ENCODE peak calls at places on chromosomes 12 and 14, in five cellular contexts. S is adipocyte; L is heart left ventricle; Z is esophagus muscularis mucosa; I is naive thymus-derived CD4-positive, alpha-beta T cell. J is an unnamed sample.

GRCh38 chr14:96098309-96098998 is 59.3 kb downstream of the C14orf132 start:
- DNase-seq in S (peak; percentile 77), L (no peak), Z (no peak), I (peak; percentile 3), J (no peak)

GRCh38 chr14:74350211-74350943 is 2.1 kb downstream of the VRTN start:
- DNase-seq in S (no peak), L (no peak), Z (no peak), I (no peak), J (no peak)

GRCh38 chr12:81206425-81206824 is 128.5 kb downstream of the ACSS3 start:
- DNase-seq in S (no peak), L (no peak), Z (no peak), I (no peak), J (no peak)

GRCh38 chr14:105488781-105489606 is 2.1 kb upstream of the TEDC1 start:
- DNase-seq in S (no peak), L (peak; percentile 20), Z (no peak), I (no peak), J (no peak)

GRCh38 chr12:122130150-122130549 is 43.9 kb downstream of the IL31 start:
- DNase-seq in S (no peak), L (no peak), Z (no peak), I (no peak), J (no peak)

GRCh38 chr14:28113311-28113710 is 653.3 kb upstream of the FOXG1 start:
- DNase-seq in S (no peak), L (no peak), Z (no peak), I (no peak), J (no peak)

GRCh38 chr14:33210304-33210703 is 271.6 kb downstream of the NPAS3 start:
- DNase-seq in S (peak; percentile 35), L (no peak), Z (no peak), I (no peak), J (no peak)

GRCh38 chr12:133203344-133204263 is 22.3 kb downstream of the ZNF268 start:
- DNase-seq in S (no peak), L (no peak), Z (no peak), I (peak; percentile 7), J (no peak)

GRCh38 chr12:10749700-10750384 is 26.7 kb upstream of the YBX3 start:
- DNase-seq in S (peak; percentile 98), L (peak; percentile 73), Z (peak; percentile 95), I (peak; percentile 79), J (peak; percentile 25)

GRCh38 chr12:47963340-47964040 is at the start of gene TMEM106C:
- DNase-seq in S (peak; percentile 97), L (peak; percentile 89), Z (peak; percentile 96), I (peak; percentile 93), J (peak; percentile 82)

GRCh38 chr14:61925732-61926445 is 163.7 kb downstream of the SNAPC1 start:
- DNase-seq in S (no peak), L (no peak), Z (no peak), I (no peak), J (no peak)

GRCh38 chr12:47265391-47265790 is 185.6 kb upstream of the AMIGO2 start:
- DNase-seq in S (no peak), L (no peak), Z (peak; percentile 70), I (no peak), J (no peak)

GRCh38 chr12:95185834-95186233 is 31.4 kb downstream of the FGD6 start:
- DNase-seq in S (no peak), L (no peak), Z (no peak), I (no peak), J (no peak)

GRCh38 chr12:124698211-124698997 is 131.0 kb upstream of the NCOR2 start:
- DNase-seq in S (peak; percentile 56), L (no peak), Z (no peak), I (no peak), J (no peak)

GRCh38 chr12:110647669-110648068 is 33.7 kb downstream of the TCTN1 start:
- DNase-seq in S (no peak), L (no peak), Z (no peak), I (peak; percentile 61), J (no peak)

GRCh38 chr12:122992386-122992785 is 11.9 kb downstream of the ARL6IP4 start:
- DNase-seq in S (no peak), L (no peak), Z (no peak), I (no peak), J (no peak)

GRCh38 chr12:53495903-53496751 is 3.1 kb downstream of the MAP3K12 start:
- DNase-seq in S (peak; percentile 67), L (peak; percentile 58), Z (no peak), I (no peak), J (no peak)

GRCh38 chr12:49823350-49823749 is 4.9 kb downstream of the NCKAP5L start:
- DNase-seq in S (no peak), L (no peak), Z (no peak), I (no peak), J (no peak)
- H3K4me1 ChIP-seq in S (peaks cover 49% of the 10 kb centered on the region), L (peaks cover 80% of the 10 kb centered on the region), Z (peaks cover 77% of the 10 kb centered on the region), I (no peaks in the 10 kb centered on the region), J (peaks cover 18% of the 10 kb centered on the region)

GRCh38 chr14:24435998-24436354 is 6.2 kb downstream of the KHNYN start:
- DNase-seq in S (no peak), L (no peak), Z (no peak), I (no peak), J (no peak)

GRCh38 chr14:24437736-24438067 is 4.9 kb downstream of the SDR39U1 start:
- DNase-seq in S (no peak), L (no peak), Z (no peak), I (no peak), J (no peak)

GRCh38 chr14:24435192-24435810 is 5.5 kb downstream of the KHNYN start:
- DNase-seq in S (no peak), L (no peak), Z (peak; percentile 83), I (no peak), J (no peak)

GRCh38 chr14:24437020-24437735 is 5.4 kb downstream of the SDR39U1 start:
- DNase-seq in S (no peak), L (no peak), Z (peak; percentile 74), I (peak; percentile 23), J (no peak)

DNA sequence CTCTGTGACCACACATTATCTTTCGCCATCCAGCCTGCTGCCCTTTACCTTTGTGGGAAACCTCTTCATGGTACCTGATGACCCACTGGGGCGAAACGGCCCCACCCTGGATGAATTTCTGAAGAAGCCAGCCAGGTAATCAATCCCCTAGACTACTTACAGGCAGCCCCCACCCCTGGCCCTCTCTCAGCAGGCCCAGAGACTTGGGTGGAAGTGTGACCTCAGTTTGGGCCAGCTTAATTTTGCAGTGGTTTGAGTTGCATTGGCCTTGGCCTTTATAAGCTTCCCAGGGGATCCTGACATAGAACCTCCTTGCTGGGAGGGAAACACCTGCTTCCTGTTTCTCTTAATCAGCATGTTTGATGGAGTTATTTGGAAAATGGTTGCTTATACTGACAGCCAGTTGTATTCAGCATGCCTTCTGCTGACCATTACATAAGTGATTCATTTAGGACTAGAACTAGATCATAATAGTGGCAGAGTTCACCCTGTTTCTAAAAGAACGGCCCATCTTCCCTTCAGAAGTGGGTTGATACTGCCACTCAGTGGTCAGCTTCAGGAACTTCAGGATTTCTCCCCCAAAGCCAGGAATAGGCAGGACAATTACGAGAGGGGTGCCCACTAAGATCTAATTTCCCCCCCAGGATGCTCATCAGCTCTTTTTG is 6.1 kb downstream of the SDR39U1 start:
- DNase-seq in S (peak; percentile 84), L (peak; percentile 54), Z (peak; percentile 93), I (peak; percentile 62), J (no peak)
- H3K4me1 ChIP-seq in S (peaks cover 61% of the 10 kb centered on the region), L (peaks cover 83% of the 10 kb centered on the region), Z (peaks cover 75% of the 10 kb centered on the region), I (peaks cover 20% of the 10 kb centered on the region), J (peaks cover 19% of the 10 kb centered on the region)

GRCh38 chr14:89427426-89428162 is 10.6 kb upstream of the FOXN3 start:
- DNase-seq in S (no peak), L (no peak), Z (no peak), I (no peak), J (no peak)

GRCh38 chr14:89429206-89430091 is 12.4 kb upstream of the FOXN3 start:
- DNase-seq in S (peak; percentile 51), L (no peak), Z (no peak), I (no peak), J (no peak)

GRCh38 chr14:89430271-89430620 is 13.2 kb upstream of the FOXN3 start:
- DNase-seq in S (no peak), L (no peak), Z (no peak), I (no peak), J (no peak)

GRCh38 chr14:89428163-89428523 is 11.1 kb upstream of the FOXN3 start:
- DNase-seq in S (peak; percentile 17), L (no peak), Z (no peak), I (no peak), J (no peak)

GRCh38 chr14:89428556-89429196 is 11.6 kb upstream of the FOXN3 start:
- DNase-seq in S (peak; percentile 45), L (no peak), Z (no peak), I (no peak), J (no peak)
- H3K4me1 ChIP-seq in S (peaks cover 60% of the 10 kb centered on the region), L (peaks cover 45% of the 10 kb centered on the region), Z (peaks cover 45% of the 10 kb centered on the region), I (peaks cover 29% of the 10 kb centered on the region), J (peaks cover 13% of the 10 kb centered on the region)

GRCh38 chr12:119179335-119180021 is 747 bp downstream of the HSPB8 start:
- DNase-seq in S (no peak), L (peak; percentile 68), Z (no peak), I (no peak), J (no peak)
- H3K4me1 ChIP-seq in S (peaks cover 72% of the 10 kb centered on the region), L (peaks cover 10% of the 10 kb centered on the region), Z (peaks cover 53% of the 10 kb centered on the region), I (no peaks in the 10 kb centered on the region), J (no peaks in the 10 kb centered on the region)

GRCh38 chr14:35699791-35700444 is 109.2 kb downstream of the RALGAPA1 start:
- DNase-seq in S (no peak), L (no peak), Z (no peak), I (no peak), J (no peak)

GRCh38 chr14:35696575-35696974 is 112.5 kb downstream of the RALGAPA1 start:
- DNase-seq in S (no peak), L (no peak), Z (no peak), I (no peak), J (no peak)

GRCh38 chr14:35696119-35696518 is 113.0 kb downstream of the RALGAPA1 start:
- DNase-seq in S (no peak), L (no peak), Z (no peak), I (no peak), J (no peak)

GRCh38 chr14:35695072-35695471 is 114.0 kb downstream of the RALGAPA1 start:
- DNase-seq in S (no peak), L (no peak), Z (no peak), I (no peak), J (no peak)

GRCh38 chr14:35695647-35696046 is 113.4 kb downstream of the RALGAPA1 start:
- DNase-seq in S (no peak), L (no peak), Z (no peak), I (no peak), J (no peak)
- H3K4me1 ChIP-seq in S (peaks cover 3% of the 10 kb centered on the region), L (no peaks in the 10 kb centered on the region), Z (no peaks in the 10 kb centered on the region), I (no peaks in the 10 kb centered on the region), J (no peaks in the 10 kb centered on the region)

DNA sequence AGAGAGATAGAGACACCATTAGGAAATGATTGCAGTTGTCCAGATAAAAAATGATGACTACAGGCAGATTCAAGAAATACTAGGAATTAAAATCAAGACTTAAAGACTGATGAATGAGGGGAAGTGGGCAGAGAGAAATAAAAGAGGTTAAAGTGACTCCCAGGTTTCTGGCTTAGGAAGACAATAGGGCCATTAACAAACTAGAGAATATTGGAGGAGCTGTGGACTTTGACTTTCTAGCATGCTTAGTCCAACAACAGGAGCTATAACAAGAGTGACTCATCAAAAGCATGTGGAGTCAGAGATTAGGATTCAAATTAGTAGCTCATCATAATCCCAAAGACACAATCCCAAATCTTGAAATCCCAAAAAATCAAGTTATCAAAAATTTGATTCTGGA is 101.5 kb downstream of the BMP4 start:
- DNase-seq in S (no peak), L (no peak), Z (no peak), I (no peak), J (no peak)
- H3K4me1 ChIP-seq in S (peaks cover 9% of the 10 kb centered on the region), L (no peaks in the 10 kb centered on the region), Z (no peaks in the 10 kb centered on the region), I (no peaks in the 10 kb centered on the region), J (no peaks in the 10 kb centered on the region)

J was measured in effector memory CD4-positive, alpha-beta T cell.